ENCODE peak calls at places on chromosome 14, in four cellular contexts. L, E, N and I are unnamed samples.

GRCh38 chr14:83255015-83255726 is 1721.5 kb upstream of the SEL1L start:
- DNase-seq in E (no peak), L (no peak), N (peak), I (no peak)

GRCh38 chr14:55188686-55189295 is 2.6 kb downstream of the DLGAP5 start:
- DNase-seq in E (no peak), L (no peak), N (no peak), I (no peak)

GRCh38 chr14:58738876-58739275 is 101.1 kb downstream of the DACT1 start:
- DNase-seq in L (no peak), N (no peak), E (no peak), I (no peak)

GRCh38 chr14:61140271-61140670 is 140.9 kb downstream of the TMEM30B start:
- DNase-seq in N (no peak), L (no peak), E (no peak), I (no peak)

GRCh38 chr14:64464695-64465094 is 604 bp upstream of the AKAP5 start:
- DNase-seq in L (no peak), N (no peak), E (no peak), I (no peak)

GRCh38 chr14:38627163-38627562 is 371.3 kb upstream of the CLEC14A start:
- DNase-seq in E (no peak), N (no peak), L (no peak), I (no peak)

GRCh38 chr14:24965934-24966593 is 83.9 kb downstream of the STXBP6 start:
- DNase-seq in N (no peak), L (no peak), E (peak), I (no peak)

GRCh38 chr14:36656769-36657408 is 4.8 kb upstream of the PAX9 start:
- DNase-seq in L (no peak), E (no peak), N (no peak), I (no peak)

GRCh38 chr14:98909251-98909944 is 362.6 kb downstream of the BCL11B start:
- DNase-seq in L (peak), E (no peak), N (no peak), I (no peak)

GRCh38 chr14:49879683-49880204 is 13.1 kb upstream of the ARF6 start:
- DNase-seq in N (no peak), E (peak), L (peak), I (peak)

GRCh38 chr14:86540636-86541247 is 1010.8 kb downstream of the FLRT2 start:
- DNase-seq in E (no peak), N (no peak), L (no peak), I (no peak)

GRCh38 chr14:83913466-83913865 is 1616.5 kb upstream of the FLRT2 start:
- DNase-seq in N (no peak), L (no peak), E (no peak), I (no peak)

GRCh38 chr14:88698651-88699050 is 94.1 kb downstream of the EML5 start:
- DNase-seq in L (no peak), E (no peak), N (no peak), I (no peak)

GRCh38 chr14:93023039-93023438 is 92.7 kb downstream of the ITPK1 start:
- DNase-seq in E (peak), N (no peak), L (peak), I (no peak)

GRCh38 chr14:54025661-54026060 is 69.0 kb upstream of the BMP4 start:
- DNase-seq in N (no peak), L (peak), E (no peak), I (no peak)

GRCh38 chr14:74706101-74706500 is 6.8 kb downstream of the AREL1 start:
- DNase-seq in N (no peak), L (no peak), E (no peak), I (no peak)

GRCh38 chr14:56797003-56797568 is 13.2 kb downstream of the OTX2 start:
- DNase-seq in N (no peak), E (no peak), L (no peak), I (no peak)

GRCh38 chr14:53180272-53181221 is 27.4 kb upstream of the DDHD1 start:
- DNase-seq in E (peak), N (peak), L (peak), I (peak)

GRCh38 chr14:55609681-55610080 is 29.7 kb downstream of the KTN1 start:
- DNase-seq in E (no peak), N (no peak), L (peak), I (no peak)

GRCh38 chr14:80973918-80974317 is 18.5 kb downstream of the TSHR start:
- DNase-seq in E (no peak), L (no peak), N (no peak), I (no peak)

GRCh38 chr14:35402323-35403084 is 2.0 kb downstream of the NFKBIA start:
- DNase-seq in E (no peak), L (no peak), N (no peak), I (no peak)

GRCh38 chr14:86665975-86666374 is 1136.0 kb downstream of the FLRT2 start:
- DNase-seq in L (no peak), E (no peak), N (no peak), I (no peak)

GRCh38 chr14:72686101-72686500 is 207.8 kb downstream of the DPF3 start:
- DNase-seq in N (no peak), L (no peak), E (no peak), I (no peak)

GRCh38 chr14:72638021-72638420 is 255.9 kb downstream of the DPF3 start:
- DNase-seq in E (no peak), L (no peak), N (no peak), I (no peak)

GRCh38 chr14:28243600-28243999 is 523.0 kb upstream of the FOXG1 start:
- DNase-seq in N (no peak), E (no peak), L (no peak), I (no peak)

GRCh38 chr14:34059925-34060746 is 109.3 kb upstream of the EGLN3 start:
- DNase-seq in L (peak), N (no peak), E (peak), I (peak)

GRCh38 chr14:56805201-56805991 is 4.9 kb downstream of the OTX2 start:
- DNase-seq in N (no peak), L (no peak), E (no peak), I (no peak)

GRCh38 chr14:103385994-103386491 is 828 bp downstream of the MARK3 start:
- DNase-seq in E (peak), L (no peak), N (no peak), I (no peak)

GRCh38 chr14:103393078-103393477 is 7.9 kb downstream of the MARK3 start:
- DNase-seq in L (no peak), N (no peak), E (no peak), I (no peak)

GRCh38 chr14:69354383-69355154 is 43.5 kb downstream of the ERH start:
- DNase-seq in N (peak), E (no peak), L (peak), I (no peak)

GRCh38 chr14:37709419-37710195 is 114.2 kb downstream of the TTC6 start:
- DNase-seq in E (no peak), L (peak), N (no peak), I (no peak)

GRCh38 chr14:90440592-90440991 is 43.8 kb downstream of the CALM1 start:
- DNase-seq in N (no peak), L (no peak), E (no peak), I (no peak)

GRCh38 chr14:21039585-21040369 is 2.4 kb upstream of the RNASE7 start:
- DNase-seq in L (peak), E (peak), N (no peak), I (no peak)

GRCh38 chr14:72104011-72104613 is 171.9 kb downstream of the RGS6 start:
- DNase-seq in L (no peak), E (peak), N (no peak), I (peak)

GRCh38 chr14:53696217-53696965 is 260.2 kb downstream of the BMP4 start:
- DNase-seq in E (no peak), N (no peak), L (peak), I (no peak)

GRCh38 chr14:26398616-26399015 is 199.2 kb downstream of the NOVA1 start:
- DNase-seq in N (no peak), L (no peak), E (no peak), I (no peak)

GRCh38 chr14:101072945-101073597 is 169.5 kb upstream of the RTL1 start:
- DNase-seq in L (peak), E (peak), N (no peak), I (peak)

GRCh38 chr14:98798099-98798498 is 473.9 kb downstream of the BCL11B start:
- DNase-seq in E (no peak), L (no peak), N (no peak), I (no peak)

DNA sequence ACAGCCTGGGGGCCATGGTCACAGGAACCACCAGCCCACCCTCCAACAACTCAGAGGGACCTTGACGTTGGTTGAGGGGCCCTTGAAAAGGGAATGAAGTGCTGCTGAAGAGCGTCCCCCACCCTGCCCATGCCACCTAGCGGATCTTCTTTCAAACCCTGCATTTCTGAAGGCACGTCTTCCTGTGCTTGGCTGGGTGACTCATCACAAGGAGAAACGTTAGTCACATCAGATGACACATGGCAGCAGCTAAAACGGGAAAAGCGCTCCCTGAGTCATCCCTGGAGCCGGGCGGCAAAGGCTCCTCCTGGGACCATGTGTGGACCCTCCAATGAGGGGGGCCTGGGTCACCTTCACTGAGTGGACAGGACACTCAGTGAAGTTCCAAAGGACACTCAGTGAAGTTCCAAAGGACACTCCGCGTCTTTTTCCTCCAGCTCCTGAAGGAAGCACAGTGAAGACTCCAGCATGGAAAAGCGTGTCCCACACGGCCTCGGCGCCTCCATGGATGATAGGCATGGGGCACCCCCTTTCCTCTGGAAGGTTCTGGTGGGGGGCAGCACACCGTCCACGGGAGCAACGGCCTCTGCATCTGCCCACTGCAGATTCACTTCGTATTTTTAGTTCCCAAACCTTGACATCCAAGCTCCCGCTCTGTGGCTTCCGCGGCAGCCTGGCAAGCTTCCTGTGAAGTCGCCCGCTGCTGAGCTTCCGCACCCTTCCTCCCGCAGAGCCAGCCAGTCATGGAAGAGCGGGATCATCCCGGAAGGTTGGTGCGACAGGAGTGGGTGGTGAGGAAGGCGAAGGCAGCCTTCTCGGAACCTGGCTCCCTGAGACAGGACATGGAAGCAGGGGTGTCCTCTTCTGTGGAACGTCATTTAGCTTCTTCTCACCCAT is 383.4 kb downstream of the VRK1 start:
- DNase-seq in L (peak), N (no peak), E (peak), I (no peak)
- TF ChIP-seq BRCA1 in L (no peak), N (no peak), E (no peak), I (no peak)

DNA sequence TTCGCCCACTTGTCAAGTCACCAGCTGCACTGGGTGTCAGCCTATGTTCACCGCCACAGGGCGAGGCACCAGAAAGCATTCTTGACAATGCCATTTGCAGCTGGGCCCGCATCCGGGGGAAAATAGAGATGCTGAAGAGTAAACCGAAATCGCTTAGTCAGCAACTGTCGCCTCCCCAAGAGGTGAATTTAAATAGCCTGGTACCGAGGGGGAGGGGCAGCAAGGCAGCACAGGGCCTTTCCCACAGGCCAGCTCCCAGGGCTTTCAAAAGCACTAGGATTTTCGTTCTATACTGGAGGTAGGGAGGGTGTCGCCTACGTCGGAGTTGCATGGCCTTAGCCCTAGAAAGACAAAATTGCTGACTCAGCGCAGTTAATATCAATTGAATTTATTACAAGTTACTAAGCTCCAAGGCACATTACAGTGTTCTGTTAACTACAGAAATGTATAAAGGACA is 4.3 kb downstream of the IRF2BPL start:
- DNase-seq in E (peak), N (no peak), L (peak), I (peak)
- TF ChIP-seq BRCA1 in E (no peak), N (no peak), L (no peak), I (no peak)

GRCh38 chr14:75794615-75795038 is 133.6 kb downstream of the TTLL5 start:
- DNase-seq in E (peak), N (no peak), L (peak), I (no peak)
- TF ChIP-seq BRCA1 in E (no peak), N (no peak), L (no peak), I (no peak)

GRCh38 chr14:100071545-100071944 is 6.3 kb downstream of the EVL start:
- DNase-seq in N (no peak), E (no peak), L (no peak), I (no peak)
- TF ChIP-seq BRCA1 in N (no peak), E (no peak), L (no peak), I (no peak)

GRCh38 chr14:31449971-31450610 is 7.2 kb downstream of the DTD2 start:
- DNase-seq in E (peak), L (peak), N (no peak), I (no peak)
- TF ChIP-seq BRCA1 in E (no peak), L (no peak), N (no peak), I (no peak)